ENCODE peak calls at places on chromosomes 1 and 21, in four cellular contexts. One of them, this sample, is unnamed.
A peak's percentile ranks its signal among the peaks of the same experiment; 100 is the strongest.

GRCh38 chr1:67576474-67576873 is 108.5 kb upstream of the GADD45A start:
- DNase-seq in right cardiac atrium: no peak
- DNase-seq in tibial nerve: no peak
- DNase-seq in brain microvascular endothelial cell: no peak
- DNase-seq in this sample: no peak

GRCh38 chr1:16984717-16985116 is 4.3 kb upstream of the MFAP2 start:
- DNase-seq in right cardiac atrium: peak; percentile 93
- DNase-seq in brain microvascular endothelial cell: peak; percentile 59
- DNase-seq in tibial nerve: peak; percentile 30
- DNase-seq in this sample: no peak

GRCh38 chr1:160637821-160638539 is 8.9 kb downstream of the SLAMF1 start:
- DNase-seq in brain microvascular endothelial cell: peak; percentile 3
- DNase-seq in right cardiac atrium: no peak
- DNase-seq in tibial nerve: no peak
- DNase-seq in this sample: no peak

GRCh38 chr1:69414574-69414973 is 153.1 kb upstream of the LRRC7 start:
- DNase-seq in tibial nerve: no peak
- DNase-seq in right cardiac atrium: no peak
- DNase-seq in brain microvascular endothelial cell: no peak
- DNase-seq in this sample: no peak

GRCh38 chr1:112818990-112819689 is 104.0 kb upstream of the PPM1J start:
- DNase-seq in right cardiac atrium: no peak
- DNase-seq in brain microvascular endothelial cell: peak; percentile 89
- DNase-seq in tibial nerve: no peak
- DNase-seq in this sample: no peak

GRCh38 chr21:43917515-43918384 is 52.7 kb downstream of the AGPAT3 start:
- DNase-seq in tibial nerve: no peak
- DNase-seq in right cardiac atrium: no peak
- DNase-seq in brain microvascular endothelial cell: no peak
- DNase-seq in this sample: no peak

GRCh38 chr1:31760901-31761470 is 3.2 kb downstream of the ADGRB2 start:
- DNase-seq in tibial nerve: no peak
- DNase-seq in right cardiac atrium: peak; percentile 86
- DNase-seq in brain microvascular endothelial cell: peak; percentile 56
- DNase-seq in this sample: peak; percentile 10

GRCh38 chr21:25700741-25701140 is 34.0 kb downstream of the ATP5PF start:
- DNase-seq in tibial nerve: no peak
- DNase-seq in right cardiac atrium: no peak
- DNase-seq in brain microvascular endothelial cell: no peak
- DNase-seq in this sample: no peak

GRCh38 chr1:38071530-38072266 is 25.1 kb upstream of the POU3F1 start:
- DNase-seq in brain microvascular endothelial cell: peak; percentile 35
- DNase-seq in right cardiac atrium: no peak
- DNase-seq in tibial nerve: no peak
- DNase-seq in this sample: no peak

GRCh38 chr1:88946845-88947244 is 45.6 kb downstream of the KYAT3 start:
- DNase-seq in brain microvascular endothelial cell: no peak
- DNase-seq in tibial nerve: no peak
- DNase-seq in right cardiac atrium: no peak
- DNase-seq in this sample: no peak

GRCh38 chr1:156050376-156050775 is 3.2 kb downstream of the UBQLN4 start:
- DNase-seq in brain microvascular endothelial cell: no peak
- DNase-seq in right cardiac atrium: peak; percentile 59
- DNase-seq in tibial nerve: no peak
- DNase-seq in this sample: no peak

GRCh38 chr1:94247146-94248094 is 10.0 kb upstream of the ARHGAP29 start:
- DNase-seq in right cardiac atrium: peak; percentile 93
- DNase-seq in tibial nerve: peak; percentile 49
- DNase-seq in brain microvascular endothelial cell: peak; percentile 64
- DNase-seq in this sample: peak; percentile 9

DNA sequence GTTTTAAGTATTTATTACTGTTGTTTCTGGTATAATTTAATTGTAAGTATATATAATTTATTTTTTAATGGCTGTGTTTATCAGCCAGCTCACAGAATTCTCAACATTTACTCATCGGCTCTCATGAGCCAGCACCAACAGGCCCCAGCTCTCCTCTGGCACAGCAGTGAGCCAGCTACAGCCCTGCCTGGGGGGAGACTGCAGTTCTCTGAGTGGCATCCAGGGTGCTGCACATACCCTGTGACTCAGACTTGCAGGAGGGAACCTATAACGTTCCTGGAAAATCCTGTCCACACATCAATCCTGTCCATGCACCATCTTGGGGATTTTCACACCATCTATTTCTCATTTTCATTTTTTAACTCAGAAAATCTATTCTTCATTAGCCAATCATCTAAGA is 36.5 kb downstream of the FHAD1 start:
- DNase-seq in brain microvascular endothelial cell: no peak
- DNase-seq in right cardiac atrium: peak; percentile 55
- DNase-seq in tibial nerve: no peak
- DNase-seq in this sample: no peak
- H3K27ac ChIP-seq in brain microvascular endothelial cell: no peak overlapping the region
- H3K27ac ChIP-seq in right cardiac atrium: peak overlapping the region; percentile 86
- H3K27ac ChIP-seq in tibial nerve: no peak overlapping the region
- H3K27ac ChIP-seq in this sample: no peak overlapping the region

GRCh38 chr1:20790785-20791184 is 3.7 kb upstream of the HP1BP3 start:
- DNase-seq in brain microvascular endothelial cell: no peak
- DNase-seq in right cardiac atrium: no peak
- DNase-seq in tibial nerve: no peak
- DNase-seq in this sample: no peak
- H3K27ac ChIP-seq in brain microvascular endothelial cell: no peak overlapping the region
- H3K27ac ChIP-seq in right cardiac atrium: no peak overlapping the region
- H3K27ac ChIP-seq in tibial nerve: no peak overlapping the region
- H3K27ac ChIP-seq in this sample: no peak overlapping the region

DNA sequence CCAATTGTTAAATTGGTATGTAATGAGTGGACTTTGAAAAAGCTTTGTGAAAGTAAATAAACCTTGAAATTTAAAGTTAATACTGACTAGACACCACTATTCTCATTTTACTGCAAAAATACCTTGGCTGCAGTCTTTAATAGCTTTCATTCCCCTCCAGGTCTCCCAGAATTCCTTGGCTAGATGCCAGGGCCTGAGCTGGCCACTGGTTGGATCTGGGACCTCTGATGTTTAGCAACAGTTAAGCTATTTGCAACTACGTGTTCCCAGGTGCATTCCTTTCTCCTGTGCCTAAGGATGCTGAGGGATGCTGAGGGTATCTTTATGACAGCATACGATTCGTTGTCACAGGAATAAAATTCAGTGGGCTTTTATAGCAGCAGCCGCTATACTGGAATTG is 938.7 kb downstream of the TTLL7 start:
- DNase-seq in tibial nerve: no peak
- DNase-seq in right cardiac atrium: no peak
- DNase-seq in brain microvascular endothelial cell: no peak
- DNase-seq in this sample: no peak
- H3K27ac ChIP-seq in tibial nerve: no peak overlapping the region
- H3K27ac ChIP-seq in right cardiac atrium: no peak overlapping the region
- H3K27ac ChIP-seq in brain microvascular endothelial cell: no peak overlapping the region
- H3K27ac ChIP-seq in this sample: no peak overlapping the region

GRCh38 chr1:12477301-12477700 is 140.7 kb downstream of the DHRS3 start:
- DNase-seq in tibial nerve: no peak
- DNase-seq in brain microvascular endothelial cell: peak; percentile 42
- DNase-seq in right cardiac atrium: no peak
- DNase-seq in this sample: no peak
- H3K27ac ChIP-seq in tibial nerve: peak overlapping the region; percentile 77
- H3K27ac ChIP-seq in brain microvascular endothelial cell: peak overlapping the region; percentile 99
- H3K27ac ChIP-seq in right cardiac atrium: no peak overlapping the region
- H3K27ac ChIP-seq in this sample: no peak overlapping the region

GRCh38 chr1:205488074-205488723 is 16.3 kb upstream of the CDK18 start:
- DNase-seq in brain microvascular endothelial cell: peak; percentile 33
- DNase-seq in right cardiac atrium: peak; percentile 69
- DNase-seq in tibial nerve: no peak
- DNase-seq in this sample: no peak
- H3K27ac ChIP-seq in brain microvascular endothelial cell: no peak overlapping the region
- H3K27ac ChIP-seq in right cardiac atrium: no peak overlapping the region
- H3K27ac ChIP-seq in tibial nerve: no peak overlapping the region
- H3K27ac ChIP-seq in this sample: no peak overlapping the region

This sample was measured in substantia nigra.